ENCODE peak calls at places on chromosome 20, in six cellular contexts. One of them, this sample, is unnamed.

GRCh38 chr20:45037050-45037449 is 63.9 kb downstream of the KCNS1 start:
- DNase-seq in Karpas-422: no peak
- DNase-seq in DND-41: no peak
- DNase-seq in colonic mucosa: no peak
- DNase-seq in neural progenitor cell: no peak
- DNase-seq in mammary epithelial cell: peak; percentile 43
- DNase-seq in this sample: no peak

GRCh38 chr20:53611449-53611894 is 17.8 kb upstream of the ZNF217 start:
- DNase-seq in DND-41: peak; percentile 4
- DNase-seq in neural progenitor cell: peak; percentile 24
- DNase-seq in mammary epithelial cell: peak; percentile 74
- DNase-seq in Karpas-422: no peak
- DNase-seq in colonic mucosa: no peak
- DNase-seq in this sample: peak; percentile 94

GRCh38 chr20:50959543-50960126 is 1.0 kb downstream of the MOCS3 start:
- DNase-seq in mammary epithelial cell: no peak
- DNase-seq in Karpas-422: no peak
- DNase-seq in neural progenitor cell: no peak
- DNase-seq in colonic mucosa: no peak
- DNase-seq in DND-41: no peak
- DNase-seq in this sample: no peak

GRCh38 chr20:62276448-62276847 is 26.3 kb upstream of the ADRM1 start:
- DNase-seq in mammary epithelial cell: no peak
- DNase-seq in Karpas-422: no peak
- DNase-seq in DND-41: no peak
- DNase-seq in colonic mucosa: no peak
- DNase-seq in neural progenitor cell: no peak
- DNase-seq in this sample: no peak

GRCh38 chr20:62641749-62642665 is at the start of gene SLCO4A1:
- DNase-seq in DND-41: peak; percentile 92
- DNase-seq in neural progenitor cell: peak; percentile 76
- DNase-seq in colonic mucosa: peak; percentile 85
- DNase-seq in mammary epithelial cell: peak; percentile 39
- DNase-seq in Karpas-422: peak; percentile 84
- DNase-seq in this sample: peak; percentile 76

GRCh38 chr20:11993886-11994466 is 76.3 kb downstream of the BTBD3 start:
- DNase-seq in neural progenitor cell: no peak
- DNase-seq in colonic mucosa: no peak
- DNase-seq in mammary epithelial cell: no peak
- DNase-seq in Karpas-422: no peak
- DNase-seq in DND-41: no peak
- DNase-seq in this sample: peak; percentile 20

GRCh38 chr20:3677733-3678132 is 4.1 kb downstream of the ADAM33 start:
- DNase-seq in neural progenitor cell: no peak
- DNase-seq in colonic mucosa: peak; percentile 42
- DNase-seq in DND-41: no peak
- DNase-seq in Karpas-422: no peak
- DNase-seq in mammary epithelial cell: no peak
- DNase-seq in this sample: peak; percentile 66

GRCh38 chr20:25300496-25301170 is 52.7 kb downstream of the PYGB start:
- DNase-seq in DND-41: no peak
- DNase-seq in colonic mucosa: no peak
- DNase-seq in Karpas-422: peak; percentile 55
- DNase-seq in mammary epithelial cell: no peak
- DNase-seq in neural progenitor cell: peak; percentile 12
- DNase-seq in this sample: peak; percentile 6

GRCh38 chr20:20743511-20744169 is 31.2 kb upstream of the RALGAPA2 start:
- DNase-seq in neural progenitor cell: peak; percentile 83
- DNase-seq in DND-41: no peak
- DNase-seq in Karpas-422: no peak
- DNase-seq in mammary epithelial cell: no peak
- DNase-seq in colonic mucosa: peak; percentile 67
- DNase-seq in this sample: no peak

GRCh38 chr20:61525781-61526431 is 273.8 kb downstream of the CDH4 start:
- DNase-seq in neural progenitor cell: peak; percentile 47
- DNase-seq in mammary epithelial cell: no peak
- DNase-seq in colonic mucosa: no peak
- DNase-seq in DND-41: no peak
- DNase-seq in Karpas-422: no peak
- DNase-seq in this sample: no peak

GRCh38 chr20:32333988-32334885 is 23.9 kb upstream of the ASXL1 start:
- DNase-seq in DND-41: no peak
- DNase-seq in mammary epithelial cell: no peak
- DNase-seq in Karpas-422: no peak
- DNase-seq in neural progenitor cell: no peak
- DNase-seq in colonic mucosa: peak; percentile 70
- DNase-seq in this sample: no peak

GRCh38 chr20:51731771-51732453 is 36.3 kb downstream of the ATP9A start:
- DNase-seq in neural progenitor cell: no peak
- DNase-seq in Karpas-422: no peak
- DNase-seq in mammary epithelial cell: no peak
- DNase-seq in DND-41: no peak
- DNase-seq in colonic mucosa: no peak
- DNase-seq in this sample: no peak

GRCh38 chr20:23857954-23858565 is 21.5 kb downstream of the CST5 start:
- DNase-seq in colonic mucosa: no peak
- DNase-seq in DND-41: no peak
- DNase-seq in neural progenitor cell: peak; percentile 67
- DNase-seq in Karpas-422: no peak
- DNase-seq in mammary epithelial cell: no peak
- DNase-seq in this sample: no peak

GRCh38 chr20:688809-689208 is 13.2 kb upstream of the SCRT2 start:
- DNase-seq in DND-41: no peak
- DNase-seq in Karpas-422: no peak
- DNase-seq in colonic mucosa: no peak
- DNase-seq in mammary epithelial cell: peak; percentile 8
- DNase-seq in neural progenitor cell: peak; percentile 95
- DNase-seq in this sample: no peak

GRCh38 chr20:25372584-25373336 is 17.9 kb downstream of the ABHD12 start:
- DNase-seq in DND-41: no peak
- DNase-seq in mammary epithelial cell: peak; percentile 93
- DNase-seq in colonic mucosa: no peak
- DNase-seq in Karpas-422: no peak
- DNase-seq in neural progenitor cell: no peak
- DNase-seq in this sample: peak; percentile 63

GRCh38 chr20:3927486-3928291 is 38.5 kb downstream of the PANK2 start:
- DNase-seq in Karpas-422: peak; percentile 52
- DNase-seq in mammary epithelial cell: no peak
- DNase-seq in colonic mucosa: no peak
- DNase-seq in DND-41: no peak
- DNase-seq in neural progenitor cell: peak; percentile 18
- DNase-seq in this sample: peak; percentile 46

GRCh38 chr20:2101935-2102584 is 433 bp downstream of the STK35 start:
- DNase-seq in DND-41: peak; percentile 92
- DNase-seq in neural progenitor cell: peak; percentile 97
- DNase-seq in colonic mucosa: peak; percentile 92
- DNase-seq in mammary epithelial cell: peak; percentile 91
- DNase-seq in Karpas-422: peak; percentile 95
- DNase-seq in this sample: peak; percentile 97

GRCh38 chr20:53736757-53737403 is 143.2 kb upstream of the ZNF217 start:
- DNase-seq in neural progenitor cell: no peak
- DNase-seq in colonic mucosa: no peak
- DNase-seq in DND-41: no peak
- DNase-seq in mammary epithelial cell: peak; percentile 57
- DNase-seq in Karpas-422: no peak
- DNase-seq in this sample: peak; percentile 77

GRCh38 chr20:61551401-61551800 is 299.3 kb downstream of the CDH4 start:
- DNase-seq in mammary epithelial cell: no peak
- DNase-seq in colonic mucosa: no peak
- DNase-seq in neural progenitor cell: no peak
- DNase-seq in DND-41: no peak
- DNase-seq in Karpas-422: no peak
- DNase-seq in this sample: no peak

GRCh38 chr20:93641-94040 is 6.2 kb downstream of the DEFB125 start:
- DNase-seq in neural progenitor cell: no peak
- DNase-seq in colonic mucosa: no peak
- DNase-seq in mammary epithelial cell: no peak
- DNase-seq in DND-41: no peak
- DNase-seq in Karpas-422: no peak
- DNase-seq in this sample: no peak

GRCh38 chr20:32697608-32698007 is 23.9 kb upstream of the C20orf203 start:
- DNase-seq in Karpas-422: no peak
- DNase-seq in mammary epithelial cell: no peak
- DNase-seq in neural progenitor cell: no peak
- DNase-seq in colonic mucosa: no peak
- DNase-seq in DND-41: no peak
- DNase-seq in this sample: no peak

GRCh38 chr20:50930139-50931047 is 844 bp downstream of the ADNP start:
- DNase-seq in DND-41: peak; percentile 39
- DNase-seq in Karpas-422: peak; percentile 68
- DNase-seq in colonic mucosa: peak; percentile 34
- DNase-seq in mammary epithelial cell: no peak
- DNase-seq in neural progenitor cell: peak; percentile 64
- DNase-seq in this sample: peak; percentile 55

GRCh38 chr20:19026121-19026878 is 186.1 kb upstream of the SLC24A3 start:
- DNase-seq in neural progenitor cell: no peak
- DNase-seq in colonic mucosa: no peak
- DNase-seq in mammary epithelial cell: no peak
- DNase-seq in Karpas-422: peak; percentile 61
- DNase-seq in DND-41: no peak
- DNase-seq in this sample: no peak

GRCh38 chr20:19880256-19881079 is 122.4 kb downstream of the RIN2 start:
- DNase-seq in Karpas-422: no peak
- DNase-seq in colonic mucosa: peak; percentile 54
- DNase-seq in DND-41: no peak
- DNase-seq in mammary epithelial cell: peak; percentile 57
- DNase-seq in neural progenitor cell: no peak
- DNase-seq in this sample: peak; percentile 28

GRCh38 chr20:23127506-23128279 is 41.6 kb upstream of the CD93 start:
- DNase-seq in mammary epithelial cell: no peak
- DNase-seq in DND-41: no peak
- DNase-seq in colonic mucosa: no peak
- DNase-seq in neural progenitor cell: no peak
- DNase-seq in Karpas-422: no peak
- DNase-seq in this sample: no peak

GRCh38 chr20:37516697-37517370 is 4.2 kb upstream of the NNAT start:
- DNase-seq in Karpas-422: no peak
- DNase-seq in mammary epithelial cell: no peak
- DNase-seq in neural progenitor cell: no peak
- DNase-seq in colonic mucosa: no peak
- DNase-seq in DND-41: no peak
- DNase-seq in this sample: peak; percentile 45
- H3K9ac ChIP-seq in Karpas-422: no peak overlapping the region
- H3K9ac ChIP-seq in mammary epithelial cell: no peak overlapping the region
- H3K9ac ChIP-seq in neural progenitor cell: no peak overlapping the region
- H3K9ac ChIP-seq in colonic mucosa: no peak overlapping the region
- H3K9ac ChIP-seq in DND-41: no peak overlapping the region
- H3K9ac ChIP-seq in this sample: no peak overlapping the region

GRCh38 chr20:5614506-5614905 is 135.7 kb upstream of the SHLD1 start:
- DNase-seq in DND-41: no peak
- DNase-seq in Karpas-422: no peak
- DNase-seq in colonic mucosa: no peak
- DNase-seq in neural progenitor cell: no peak
- DNase-seq in mammary epithelial cell: no peak
- DNase-seq in this sample: no peak

GRCh38 chr20:5608104-5608447 is 142.1 kb upstream of the SHLD1 start:
- DNase-seq in Karpas-422: no peak
- DNase-seq in colonic mucosa: peak; percentile 40
- DNase-seq in DND-41: no peak
- DNase-seq in mammary epithelial cell: no peak
- DNase-seq in neural progenitor cell: peak; percentile 20
- DNase-seq in this sample: no peak

GRCh38 chr20:5606347-5606746 is 143.9 kb upstream of the SHLD1 start:
- DNase-seq in Karpas-422: no peak
- DNase-seq in colonic mucosa: no peak
- DNase-seq in neural progenitor cell: no peak
- DNase-seq in DND-41: no peak
- DNase-seq in mammary epithelial cell: no peak
- DNase-seq in this sample: no peak

GRCh38 chr20:5612476-5613291 is 137.5 kb upstream of the SHLD1 start:
- DNase-seq in mammary epithelial cell: peak; percentile 30
- DNase-seq in colonic mucosa: no peak
- DNase-seq in DND-41: no peak
- DNase-seq in Karpas-422: no peak
- DNase-seq in neural progenitor cell: no peak
- DNase-seq in this sample: peak; percentile 68

DNA sequence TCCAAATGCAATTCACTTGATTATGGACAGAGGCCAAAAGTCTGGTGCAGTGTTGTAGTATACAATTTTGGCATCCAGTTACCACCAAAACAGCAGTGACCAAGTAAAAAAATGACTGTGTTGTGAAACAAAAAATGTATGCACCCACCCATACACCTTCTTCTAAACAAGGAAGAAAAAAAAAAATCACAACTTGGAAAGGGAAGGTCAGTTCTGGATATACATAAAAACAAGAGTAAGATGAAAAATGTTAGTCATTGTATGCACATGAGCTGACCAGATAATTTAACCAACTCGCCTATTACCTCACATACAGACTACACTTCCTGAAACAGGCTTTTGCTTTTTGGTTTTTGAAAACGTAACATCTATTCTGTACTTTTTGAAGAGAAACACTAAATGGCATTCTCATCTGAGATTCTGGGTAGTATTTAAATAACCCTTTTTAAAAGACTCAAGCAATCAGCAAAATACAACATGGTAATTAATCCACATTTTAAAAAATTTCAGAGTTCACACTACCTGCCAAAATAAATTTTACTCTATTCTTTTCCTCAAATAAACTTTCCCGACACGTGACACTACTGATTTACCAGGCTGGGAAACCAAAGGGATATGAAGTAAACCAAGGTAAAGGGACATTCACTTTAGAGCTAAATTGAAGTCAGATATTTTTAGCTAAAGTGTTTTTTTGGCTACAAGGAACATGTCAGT is 141.6 kb upstream of the SHLD1 start:
- DNase-seq in Karpas-422: no peak
- DNase-seq in neural progenitor cell: no peak
- DNase-seq in colonic mucosa: no peak
- DNase-seq in mammary epithelial cell: peak; percentile 32
- DNase-seq in DND-41: no peak
- DNase-seq in this sample: peak; percentile 68
- H3K9ac ChIP-seq in Karpas-422: peak overlapping the region; percentile 76
- H3K9ac ChIP-seq in neural progenitor cell: peak overlapping the region; percentile 87
- H3K9ac ChIP-seq in colonic mucosa: peak overlapping the region; percentile 97
- H3K9ac ChIP-seq in mammary epithelial cell: peak overlapping the region; percentile 96
- H3K9ac ChIP-seq in DND-41: peak overlapping the region; percentile 85
- H3K9ac ChIP-seq in this sample: peak overlapping the region; percentile 93

GRCh38 chr20:38277285-38277684 is 16.8 kb upstream of the KIAA1755 start:
- DNase-seq in neural progenitor cell: no peak
- DNase-seq in DND-41: no peak
- DNase-seq in Karpas-422: no peak
- DNase-seq in colonic mucosa: no peak
- DNase-seq in mammary epithelial cell: no peak
- DNase-seq in this sample: no peak
- H3K9ac ChIP-seq in neural progenitor cell: no peak overlapping the region
- H3K9ac ChIP-seq in DND-41: no peak overlapping the region
- H3K9ac ChIP-seq in Karpas-422: no peak overlapping the region
- H3K9ac ChIP-seq in colonic mucosa: no peak overlapping the region
- H3K9ac ChIP-seq in mammary epithelial cell: no peak overlapping the region
- H3K9ac ChIP-seq in this sample: no peak overlapping the region

GRCh38 chr20:46350201-46350985 is 42.1 kb upstream of the CDH22 start:
- DNase-seq in neural progenitor cell: peak; percentile 60
- DNase-seq in Karpas-422: peak; percentile 84
- DNase-seq in mammary epithelial cell: peak; percentile 40
- DNase-seq in colonic mucosa: no peak
- DNase-seq in DND-41: no peak
- DNase-seq in this sample: peak; percentile 80
- H3K9ac ChIP-seq in neural progenitor cell: no peak overlapping the region
- H3K9ac ChIP-seq in Karpas-422: peak overlapping the region; percentile 60
- H3K9ac ChIP-seq in mammary epithelial cell: no peak overlapping the region
- H3K9ac ChIP-seq in colonic mucosa: no peak overlapping the region
- H3K9ac ChIP-seq in DND-41: no peak overlapping the region
- H3K9ac ChIP-seq in this sample: peak overlapping the region; percentile 47

This sample was measured in adipocyte.